ENCODE peak calls at places on chromosomes 2 and 18, in six cellular contexts. F is vagina, P is stomach, A is upper lobe of left lung, W is sigmoid colon, G is prostate gland. D is an unnamed sample. For H3K27me3, the result is how much of the 10 kb centered on the place peaks cover.

GRCh38 chr18:79884296-79884962 is 67.0 kb downstream of the SLC66A2 start:
- DNase-seq in P (no peak), F (no peak), A (no peak), W (peak), G (no peak), D (no peak)

GRCh38 chr2:151959203-151959602 is 131.0 kb upstream of the ARL5A start:
- DNase-seq in A (no peak), F (no peak), P (no peak), G (peak), W (no peak), D (no peak)

GRCh38 chr2:210225461-210225798 is 183 bp upstream of the ACADL start:
- DNase-seq in W (no peak), G (no peak), P (no peak), A (no peak), F (no peak), D (no peak)

GRCh38 chr2:226660524-226660923 is 139.1 kb downstream of the IRS1 start:
- DNase-seq in W (peak), A (no peak), G (no peak), P (peak), F (peak), D (no peak)

GRCh38 chr2:40213071-40213470 is 238.8 kb downstream of the SLC8A1 start:
- DNase-seq in P (no peak), G (no peak), W (no peak), F (no peak), A (no peak), D (no peak)

GRCh38 chr2:64627860-64628841 is 25.6 kb downstream of the SERTAD2 start:
- DNase-seq in P (peak), A (no peak), G (no peak), F (no peak), W (peak), D (no peak)

GRCh38 chr2:188523901-188524300 is 232.2 kb downstream of the GULP1 start:
- DNase-seq in W (no peak), G (no peak), F (no peak), P (no peak), A (no peak), D (no peak)

GRCh38 chr2:42944744-42945415 is 152.5 kb upstream of the HAAO start:
- DNase-seq in P (no peak), W (no peak), F (no peak), A (no peak), G (no peak), D (no peak)

GRCh38 chr2:46917628-46918027 is 2.0 kb upstream of the MCFD2 start:
- DNase-seq in P (no peak), F (no peak), A (no peak), W (no peak), G (no peak), D (no peak)

GRCh38 chr2:73257425-73258125 is 23.5 kb downstream of the CCT7 start:
- DNase-seq in F (no peak), G (no peak), A (no peak), W (no peak), P (no peak), D (no peak)
- TF ChIP-seq POLR2AphosphoS5 in F (no peak), G (no peak), A (no peak), W (no peak), P (no peak), D (no peak)

GRCh38 chr2:96802721-96803120 is 13.3 kb upstream of the CNNM3 start:
- DNase-seq in F (no peak), P (no peak), G (no peak), A (no peak), W (peak), D (no peak)

GRCh38 chr2:96800061-96800761 is 15.9 kb upstream of the CNNM3 start:
- DNase-seq in A (no peak), W (peak), G (no peak), F (no peak), P (no peak), D (no peak)

GRCh38 chr2:96800762-96801463 is 15.2 kb upstream of the CNNM3 start:
- DNase-seq in F (no peak), P (peak), G (peak), W (peak), A (peak), D (peak)

GRCh38 chr2:96801464-96802280 is 14.4 kb upstream of the CNNM3 start:
- DNase-seq in F (no peak), G (no peak), W (peak), P (no peak), A (no peak), D (no peak)

DNA sequence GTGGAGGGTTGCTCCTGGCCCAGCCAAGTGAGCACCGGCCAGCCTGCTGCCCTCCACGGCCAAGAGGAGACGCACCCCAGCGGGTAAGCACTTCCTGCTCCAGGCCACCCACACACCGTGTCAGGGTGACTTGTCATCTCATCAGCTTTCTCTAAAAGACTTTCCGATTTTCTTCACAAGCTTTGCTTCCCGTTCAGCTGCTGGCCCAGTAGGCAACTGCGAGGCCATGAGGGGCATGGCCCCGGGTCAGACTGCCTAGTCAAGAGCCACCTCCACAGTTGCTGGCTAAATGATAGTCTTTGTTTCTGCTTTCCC is 13.8 kb upstream of the CNNM3 start:
- DNase-seq in W (peak), F (no peak), P (no peak), A (no peak), G (no peak), D (no peak)
- H3K27me3 ChIP-seq in W (under half), F (under half), P (under half), A (under half), G (under half), D (under half)

DNA sequence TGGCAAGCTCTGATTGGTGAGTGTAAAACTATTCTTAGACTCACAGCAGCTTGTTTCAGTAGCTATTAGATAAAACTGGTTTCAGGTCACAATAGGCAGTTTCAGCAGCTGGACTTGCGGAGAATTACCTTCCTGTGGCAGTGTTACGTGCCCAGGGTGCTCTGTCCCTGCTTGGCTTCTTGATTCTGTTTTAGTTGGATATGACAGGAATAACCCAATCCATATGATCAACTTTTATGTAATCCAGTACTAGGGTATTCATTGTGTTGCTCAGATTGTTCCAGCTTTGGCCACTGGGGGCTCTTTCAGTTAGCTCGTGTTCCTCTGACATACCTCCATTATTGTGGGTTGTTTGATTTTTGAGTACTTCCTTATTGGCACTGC is 43.1 kb downstream of the INPP4A start:
- DNase-seq in W (peak), A (no peak), P (no peak), G (no peak), F (no peak), D (no peak)
- TF ChIP-seq POLR2AphosphoS5 in W (no peak), A (no peak), P (no peak), G (no peak), F (no peak), D (no peak)

DNA sequence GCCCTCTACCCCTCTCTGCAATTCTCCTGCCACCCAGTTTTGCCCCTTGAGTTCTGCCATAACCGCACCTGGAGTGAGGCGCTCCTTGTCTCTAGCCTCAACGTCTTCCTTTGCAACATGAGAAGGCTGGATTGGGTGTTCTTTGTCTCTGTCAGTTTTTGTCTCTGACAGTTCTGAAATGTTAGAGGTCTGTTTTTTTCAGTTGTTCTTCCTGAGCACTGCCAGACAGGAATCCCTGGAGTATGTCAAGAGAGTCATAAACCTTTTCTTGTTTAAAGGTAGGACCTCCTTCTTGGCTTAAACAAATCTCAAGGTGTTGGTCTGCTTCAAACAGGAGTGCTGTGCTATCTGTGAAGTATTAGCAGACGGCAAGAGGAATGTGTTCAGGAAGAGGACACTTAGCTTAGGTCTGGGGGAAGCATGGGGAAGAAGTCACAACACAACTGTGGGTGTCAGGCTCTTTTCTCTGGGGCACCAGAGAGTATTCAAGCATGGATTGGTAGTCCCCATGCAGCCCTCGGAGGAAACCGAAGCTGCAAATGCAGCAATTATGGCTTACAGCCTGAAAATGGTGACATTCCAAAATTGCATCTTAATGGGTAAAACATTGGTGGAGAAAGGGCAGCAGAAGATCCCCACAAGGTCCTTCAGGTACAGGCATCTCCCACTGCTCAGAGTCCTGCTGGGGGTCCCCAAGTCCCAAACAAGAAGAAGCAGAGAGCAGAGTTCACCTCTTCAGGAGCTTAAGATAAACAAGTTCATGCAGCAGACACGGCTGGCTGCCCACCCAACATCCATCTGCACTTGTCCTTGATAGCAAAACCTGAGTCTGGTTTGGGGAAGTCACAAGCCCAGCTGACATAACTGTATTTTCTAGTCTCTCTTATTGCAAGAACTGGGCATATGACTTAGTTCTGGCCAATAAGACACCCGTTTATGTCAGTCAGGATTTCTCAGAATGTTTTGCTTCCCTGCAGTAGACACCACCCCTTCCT is 32.1 kb downstream of the AFF3 start:
- DNase-seq in P (no peak), G (no peak), W (no peak), A (no peak), F (no peak), D (no peak)
- H3K27me3 ChIP-seq in P (under half), G (under half), W (under half), A (under half), F (under half), D (under half)

GRCh38 chr18:35479911-35480586 is 17.7 kb downstream of the INO80C start:
- DNase-seq in A (no peak), F (no peak), W (no peak), P (peak), G (no peak), D (no peak)
- TF ChIP-seq POLR2AphosphoS5 in A (no peak), F (no peak), W (no peak), P (no peak), G (no peak), D (no peak)

GRCh38 chr18:76145506-76145905 is 349.5 kb downstream of the ZNF516 start:
- DNase-seq in F (no peak), P (no peak), A (peak), G (no peak), W (no peak), D (no peak)
- H3K27me3 ChIP-seq in F (under half), P (under half), A (under half), G (under half), W (under half), D (under half)

DNA sequence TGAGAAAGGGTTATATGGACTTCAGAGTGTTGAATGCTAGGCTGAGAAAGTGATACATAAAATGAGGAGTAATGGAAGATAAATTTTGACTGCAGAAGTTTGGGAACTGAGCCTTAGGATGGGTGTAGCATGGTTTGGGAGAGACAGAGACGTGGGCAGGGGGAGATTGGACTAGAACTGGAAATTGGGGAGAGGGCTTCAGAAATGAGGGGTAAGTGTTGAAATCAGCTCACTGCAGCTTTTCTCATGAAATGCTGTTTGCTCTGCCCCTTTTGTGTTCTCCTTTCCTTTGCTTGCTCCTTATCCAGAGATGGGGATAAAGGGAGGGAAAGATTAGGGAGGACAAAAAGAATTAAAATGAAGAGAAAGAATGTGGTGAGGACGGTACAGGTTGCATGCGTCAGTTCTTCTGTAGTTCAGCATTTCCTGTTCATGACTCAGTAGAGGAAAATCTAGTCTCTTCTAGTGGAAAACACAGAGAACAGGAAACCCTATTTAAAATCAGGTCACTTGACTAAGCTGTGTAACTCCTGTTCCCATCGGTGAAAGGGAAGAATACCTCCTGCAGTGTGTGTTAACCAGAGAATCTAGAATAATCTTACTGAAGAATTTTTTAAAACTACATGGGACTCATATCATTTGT is 105.6 kb downstream of the CRIM1 start:
- DNase-seq in G (no peak), W (no peak), A (no peak), F (no peak), P (no peak), D (no peak)
- TF ChIP-seq POLR2AphosphoS5 in G (peak), W (peak), A (no peak), F (no peak), P (no peak), D (no peak)